ENCODE peak calls at places on chromosomes 7 and 10, in eight cellular contexts. One of them, this sample, is unnamed.

GRCh38 chr7:86837235-86837634 is 193.5 kb downstream of the GRM3 start:
- DNase-seq in HCT116: no peak
- DNase-seq in K562: no peak
- DNase-seq in H1: no peak
- DNase-seq in HepG2: no peak
- DNase-seq in endothelial cell of umbilical vein: no peak
- DNase-seq in A549: no peak
- DNase-seq in GM12878: no peak
- DNase-seq in this sample: no peak

GRCh38 chr10:66941491-66941890 is 15.7 kb downstream of the LRRTM3 start:
- DNase-seq in HCT116: no peak
- DNase-seq in K562: no peak
- DNase-seq in H1: no peak
- DNase-seq in HepG2: no peak
- DNase-seq in endothelial cell of umbilical vein: no peak
- DNase-seq in A549: no peak
- DNase-seq in GM12878: no peak
- DNase-seq in this sample: no peak

GRCh38 chr10:89963446-89964102 is 262.2 kb downstream of the KIF20B start:
- DNase-seq in HCT116: no peak
- DNase-seq in K562: no peak
- DNase-seq in H1: no peak
- DNase-seq in HepG2: no peak
- DNase-seq in endothelial cell of umbilical vein: no peak
- DNase-seq in A549: no peak
- DNase-seq in GM12878: no peak
- DNase-seq in this sample: no peak

GRCh38 chr7:140571537-140572122 is 69.0 kb downstream of the DENND2A start:
- DNase-seq in HCT116: no peak
- DNase-seq in K562: no peak
- DNase-seq in H1: no peak
- DNase-seq in HepG2: no peak
- DNase-seq in endothelial cell of umbilical vein: no peak
- DNase-seq in A549: peak; percentile 19
- DNase-seq in GM12878: no peak
- DNase-seq in this sample: no peak

GRCh38 chr7:80412842-80413241 is 99.0 kb downstream of the GNAT3 start:
- DNase-seq in HCT116: no peak
- DNase-seq in K562: no peak
- DNase-seq in H1: no peak
- DNase-seq in HepG2: no peak
- DNase-seq in endothelial cell of umbilical vein: no peak
- DNase-seq in A549: no peak
- DNase-seq in GM12878: no peak
- DNase-seq in this sample: no peak

GRCh38 chr10:128069351-128070051 is 56.7 kb downstream of the MKI67 start:
- DNase-seq in HCT116: peak; percentile 57
- DNase-seq in K562: peak; percentile 54
- DNase-seq in H1: peak; percentile 19
- DNase-seq in HepG2: peak; percentile 42
- DNase-seq in endothelial cell of umbilical vein: peak; percentile 68
- DNase-seq in A549: peak; percentile 70
- DNase-seq in GM12878: no peak
- DNase-seq in this sample: peak; percentile 87

GRCh38 chr7:46115410-46115809 is 194.3 kb upstream of the IGFBP3 start:
- DNase-seq in HCT116: no peak
- DNase-seq in K562: no peak
- DNase-seq in H1: no peak
- DNase-seq in HepG2: no peak
- DNase-seq in endothelial cell of umbilical vein: no peak
- DNase-seq in A549: no peak
- DNase-seq in GM12878: no peak
- DNase-seq in this sample: no peak

GRCh38 chr10:43901744-43902504 is 253.2 kb upstream of the ZNF32 start:
- DNase-seq in HCT116: no peak
- DNase-seq in K562: no peak
- DNase-seq in H1: no peak
- DNase-seq in HepG2: no peak
- DNase-seq in endothelial cell of umbilical vein: no peak
- DNase-seq in A549: no peak
- DNase-seq in GM12878: no peak
- DNase-seq in this sample: no peak

GRCh38 chr10:27145937-27146336 is 8.2 kb downstream of the YME1L1 start:
- DNase-seq in HCT116: no peak
- DNase-seq in K562: no peak
- DNase-seq in H1: no peak
- DNase-seq in HepG2: no peak
- DNase-seq in endothelial cell of umbilical vein: no peak
- DNase-seq in A549: no peak
- DNase-seq in GM12878: no peak
- DNase-seq in this sample: no peak

GRCh38 chr10:91208645-91209044 is 11.8 kb upstream of the PCGF5 start:
- DNase-seq in HCT116: no peak
- DNase-seq in K562: no peak
- DNase-seq in H1: no peak
- DNase-seq in HepG2: no peak
- DNase-seq in endothelial cell of umbilical vein: no peak
- DNase-seq in A549: peak; percentile 15
- DNase-seq in GM12878: no peak
- DNase-seq in this sample: no peak
- TF ChIP-seq CTCF in HCT116: no peak
- TF ChIP-seq CTCF in K562: peak; percentile 40
- TF ChIP-seq CTCF in H1: no peak
- TF ChIP-seq CTCF in HepG2: no peak
- TF ChIP-seq CTCF in endothelial cell of umbilical vein: no peak
- TF ChIP-seq CTCF in A549: no peak
- TF ChIP-seq CTCF in GM12878: no peak
- TF ChIP-seq CTCF in this sample: no peak

GRCh38 chr10:30831401-30831800 is 200.3 kb downstream of the ZNF438 start:
- DNase-seq in HCT116: no peak
- DNase-seq in K562: no peak
- DNase-seq in H1: no peak
- DNase-seq in HepG2: no peak
- DNase-seq in endothelial cell of umbilical vein: no peak
- DNase-seq in A549: no peak
- DNase-seq in GM12878: no peak
- DNase-seq in this sample: no peak
- TF ChIP-seq MAX in HCT116: no peak
- TF ChIP-seq MAX in K562: no peak
- TF ChIP-seq MAX in H1: no peak
- TF ChIP-seq MAX in HepG2: no peak
- TF ChIP-seq MAX in endothelial cell of umbilical vein: no peak
- TF ChIP-seq MAX in A549: no peak
- TF ChIP-seq MAX in GM12878: no peak
- TF ChIP-seq MAX in this sample: no peak

GRCh38 chr10:51074238-51075028 is at the start of gene PRKG1:
- DNase-seq in HCT116: no peak
- DNase-seq in K562: no peak
- DNase-seq in H1: no peak
- DNase-seq in HepG2: peak; percentile 5
- DNase-seq in endothelial cell of umbilical vein: peak; percentile 66
- DNase-seq in A549: peak; percentile 41
- DNase-seq in GM12878: no peak
- DNase-seq in this sample: no peak
- TF ChIP-seq POLR2A in HCT116: no peak
- TF ChIP-seq POLR2A in K562: no peak
- TF ChIP-seq POLR2A in H1: no peak
- TF ChIP-seq POLR2A in HepG2: no peak
- TF ChIP-seq POLR2A in endothelial cell of umbilical vein: no peak
- TF ChIP-seq POLR2A in A549: no peak
- TF ChIP-seq POLR2A in GM12878: no peak
- TF ChIP-seq POLR2A in this sample: no peak

DNA sequence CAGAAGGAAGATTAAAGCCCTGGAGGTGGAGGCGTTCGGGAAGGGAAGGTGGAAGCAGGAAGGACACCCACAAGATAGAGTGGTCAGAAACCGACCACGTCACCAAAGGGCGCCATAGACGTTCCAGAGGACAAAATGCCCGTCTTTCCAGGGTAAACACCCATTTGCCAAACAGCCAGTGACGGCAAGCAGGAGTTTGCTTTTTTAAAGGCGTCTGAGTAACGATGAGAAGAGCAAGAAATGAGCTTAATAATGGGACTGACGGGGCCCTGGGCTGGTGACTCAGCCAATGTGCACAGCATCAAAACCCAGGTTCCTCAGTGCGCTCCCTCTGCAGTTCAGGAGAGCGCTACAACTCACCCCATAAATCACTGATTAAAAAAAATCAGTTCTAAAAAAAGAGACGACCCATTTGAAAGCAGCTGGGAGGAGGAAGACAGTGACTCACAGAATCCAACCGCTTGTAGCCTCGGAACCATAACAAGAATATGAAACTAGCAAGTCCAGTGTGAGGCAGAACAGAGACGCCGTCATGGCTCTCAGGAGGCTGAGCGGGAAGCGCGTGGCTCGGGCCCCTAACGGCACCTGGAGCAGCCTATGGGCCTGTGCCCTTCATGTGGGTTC is 5.9 kb downstream of the DIP2C start:
- DNase-seq in HCT116: peak; percentile 50
- DNase-seq in K562: no peak
- DNase-seq in H1: no peak
- DNase-seq in HepG2: no peak
- DNase-seq in endothelial cell of umbilical vein: no peak
- DNase-seq in A549: peak; percentile 86
- DNase-seq in GM12878: no peak
- DNase-seq in this sample: no peak
- TF ChIP-seq CTCF in HCT116: no peak
- TF ChIP-seq CTCF in K562: no peak
- TF ChIP-seq CTCF in H1: no peak
- TF ChIP-seq CTCF in HepG2: no peak
- TF ChIP-seq CTCF in endothelial cell of umbilical vein: no peak
- TF ChIP-seq CTCF in A549: peak; percentile 11
- TF ChIP-seq CTCF in GM12878: no peak
- TF ChIP-seq CTCF in this sample: no peak

GRCh38 chr7:17769918-17770317 is 170.4 kb downstream of the SNX13 start:
- DNase-seq in HCT116: peak; percentile 59
- DNase-seq in K562: peak; percentile 40
- DNase-seq in H1: peak; percentile 21
- DNase-seq in HepG2: peak; percentile 69
- DNase-seq in endothelial cell of umbilical vein: peak; percentile 64
- DNase-seq in A549: peak; percentile 77
- DNase-seq in GM12878: no peak
- DNase-seq in this sample: peak; percentile 91
- TF ChIP-seq MAX in HCT116: no peak
- TF ChIP-seq MAX in K562: no peak
- TF ChIP-seq MAX in H1: no peak
- TF ChIP-seq MAX in HepG2: no peak
- TF ChIP-seq MAX in endothelial cell of umbilical vein: no peak
- TF ChIP-seq MAX in A549: no peak
- TF ChIP-seq MAX in GM12878: no peak
- TF ChIP-seq MAX in this sample: no peak

GRCh38 chr10:11754180-11754579 is 12.0 kb downstream of the ECHDC3 start:
- DNase-seq in HCT116: no peak
- DNase-seq in K562: no peak
- DNase-seq in H1: no peak
- DNase-seq in HepG2: no peak
- DNase-seq in endothelial cell of umbilical vein: no peak
- DNase-seq in A549: no peak
- DNase-seq in GM12878: no peak
- DNase-seq in this sample: no peak

GRCh38 chr10:11757452-11757819 is 15.3 kb downstream of the ECHDC3 start:
- DNase-seq in HCT116: no peak
- DNase-seq in K562: peak; percentile 66
- DNase-seq in H1: no peak
- DNase-seq in HepG2: peak; percentile 93
- DNase-seq in endothelial cell of umbilical vein: peak; percentile 94
- DNase-seq in A549: no peak
- DNase-seq in GM12878: no peak
- DNase-seq in this sample: no peak

GRCh38 chr10:11756766-11757315 is 14.7 kb downstream of the ECHDC3 start:
- DNase-seq in HCT116: no peak
- DNase-seq in K562: no peak
- DNase-seq in H1: no peak
- DNase-seq in HepG2: no peak
- DNase-seq in endothelial cell of umbilical vein: no peak
- DNase-seq in A549: no peak
- DNase-seq in GM12878: no peak
- DNase-seq in this sample: no peak

GRCh38 chr10:11754620-11755019 is 12.4 kb downstream of the ECHDC3 start:
- DNase-seq in HCT116: no peak
- DNase-seq in K562: no peak
- DNase-seq in H1: no peak
- DNase-seq in HepG2: no peak
- DNase-seq in endothelial cell of umbilical vein: no peak
- DNase-seq in A549: no peak
- DNase-seq in GM12878: no peak
- DNase-seq in this sample: no peak

GRCh38 chr10:11755512-11756247 is 13.5 kb downstream of the ECHDC3 start:
- DNase-seq in HCT116: no peak
- DNase-seq in K562: no peak
- DNase-seq in H1: no peak
- DNase-seq in HepG2: no peak
- DNase-seq in endothelial cell of umbilical vein: no peak
- DNase-seq in A549: no peak
- DNase-seq in GM12878: no peak
- DNase-seq in this sample: no peak
- TF ChIP-seq POLR2A in HCT116: no peak
- TF ChIP-seq POLR2A in K562: no peak
- TF ChIP-seq POLR2A in H1: no peak
- TF ChIP-seq POLR2A in HepG2: no peak
- TF ChIP-seq POLR2A in endothelial cell of umbilical vein: no peak
- TF ChIP-seq POLR2A in A549: no peak
- TF ChIP-seq POLR2A in GM12878: no peak
- TF ChIP-seq POLR2A in this sample: no peak

This sample was measured in NB4.